ENCODE peak calls at places on chromosomes 11 and 22, in six cellular contexts. B is H9, L is neuronal stem cell, G is IMR-90, D is mesenchymal stem cell, E is H1. J is an unnamed sample. For H3K27me3, the result is how much of the 10 kb centered on the place peaks cover.

GRCh38 chr11:66359662-66360087 is 11.9 kb downstream of the SLC29A2 start:
- DNase-seq in E (no peak), G (no peak), D (no peak), B (peak), L (no peak), J (no peak)

GRCh38 chr22:46133588-46133855 is 16.8 kb upstream of the PPARA start:
- DNase-seq in B (no peak), E (no peak), D (no peak), L (no peak), G (no peak), J (no peak)

GRCh38 chr11:12285106-12285505 is 92.3 kb upstream of the PARVA start:
- DNase-seq in D (peak), B (no peak), G (peak), L (no peak), E (no peak), J (peak)

GRCh38 chr11:16511109-16511806 is 154.9 kb upstream of the SOX6 start:
- DNase-seq in G (peak), E (no peak), D (peak), B (no peak), L (no peak), J (peak)

GRCh38 chr22:30249049-30250038 is 2.8 kb upstream of the LIF start:
- DNase-seq in L (no peak), G (no peak), D (no peak), E (no peak), B (no peak), J (no peak)

GRCh38 chr11:970319-970871 is 44.7 kb downstream of the AP2A2 start:
- DNase-seq in D (no peak), G (no peak), L (no peak), E (no peak), B (no peak), J (no peak)

GRCh38 chr11:115664313-115664712 is 160.1 kb upstream of the CADM1 start:
- DNase-seq in D (no peak), G (no peak), B (no peak), E (no peak), L (no peak), J (no peak)

GRCh38 chr22:30809086-30809485 is 114.4 kb downstream of the OSBP2 start:
- DNase-seq in D (no peak), B (no peak), E (no peak), L (no peak), G (peak), J (no peak)

GRCh38 chr22:45235851-45236342 is 4.8 kb downstream of the KIAA0930 start:
- DNase-seq in D (no peak), E (no peak), L (no peak), B (no peak), G (no peak), J (no peak)

GRCh38 chr11:61297741-61298140 is 2.6 kb upstream of the VWCE start:
- DNase-seq in B (no peak), L (no peak), G (peak), D (peak), E (no peak), J (peak)

GRCh38 chr11:78395597-78395996 is 22.0 kb downstream of the GAB2 start:
- DNase-seq in D (no peak), E (no peak), G (no peak), L (no peak), B (no peak), J (no peak)

GRCh38 chr11:2250041-2250440 is 20.3 kb downstream of the ASCL2 start:
- DNase-seq in G (no peak), L (no peak), E (no peak), B (no peak), D (no peak), J (no peak)

GRCh38 chr22:41920271-41920976 is 5.5 kb upstream of the SHISA8 start:
- DNase-seq in G (no peak), L (no peak), D (no peak), E (no peak), B (no peak), J (no peak)

GRCh38 chr11:47433157-47433556 is 6.9 kb upstream of the PSMC3 start:
- DNase-seq in D (no peak), G (no peak), B (no peak), L (no peak), E (no peak), J (no peak)

GRCh38 chr11:8833568-8834275 is 77.3 kb upstream of the AKIP1 start:
- DNase-seq in B (no peak), E (no peak), L (no peak), G (peak), D (peak), J (peak)

GRCh38 chr11:67384851-67385366 is 6.9 kb upstream of the RAD9A start:
- DNase-seq in G (peak), B (no peak), D (peak), E (no peak), L (no peak), J (no peak)

GRCh38 chr11:36254739-36255138 is 34.5 kb downstream of the COMMD9 start:
- DNase-seq in D (no peak), L (no peak), B (no peak), E (no peak), G (peak), J (no peak)

GRCh38 chr11:132084433-132084832 is 714.0 kb downstream of the NTM start:
- DNase-seq in L (no peak), E (no peak), G (no peak), D (no peak), B (no peak), J (no peak)

GRCh38 chr11:36878747-36879146 is 280.7 kb upstream of the RAG2 start:
- DNase-seq in G (no peak), L (no peak), D (no peak), B (no peak), E (no peak), J (no peak)

GRCh38 chr11:75475767-75476650 is 43.0 kb upstream of the KLHL35 start:
- DNase-seq in B (no peak), D (no peak), L (no peak), G (peak), E (no peak), J (no peak)

GRCh38 chr11:120715239-120715638 is 203.7 kb downstream of the GRIK4 start:
- DNase-seq in B (no peak), L (no peak), D (no peak), E (no peak), G (no peak), J (no peak)

GRCh38 chr11:6604081-6604626 is 580 bp downstream of the ILK start:
- DNase-seq in E (no peak), L (peak), G (peak), B (peak), D (peak), J (peak)

GRCh38 chr11:111093061-111093460 is 152.5 kb upstream of the POU2AF2 start:
- DNase-seq in B (no peak), D (no peak), E (no peak), L (no peak), G (no peak), J (no peak)

GRCh38 chr11:130865772-130866114 is 50.5 kb downstream of the SNX19 start:
- DNase-seq in E (no peak), B (no peak), G (no peak), L (no peak), D (no peak), J (no peak)

GRCh38 chr22:23909258-23909898 is 15.2 kb downstream of the MIF start:
- DNase-seq in D (peak), L (no peak), G (peak), B (no peak), E (no peak), J (no peak)

GRCh38 chr22:23911318-23911980 is 17.3 kb downstream of the MIF start:
- DNase-seq in E (no peak), L (no peak), B (no peak), D (no peak), G (no peak), J (no peak)

GRCh38 chr22:23910496-23911190 is 16.5 kb downstream of the MIF start:
- DNase-seq in E (no peak), D (no peak), B (no peak), L (no peak), G (no peak), J (no peak)

GRCh38 chr22:23906641-23907040 is 12.5 kb downstream of the MIF start:
- DNase-seq in D (no peak), L (no peak), B (no peak), E (no peak), G (no peak), J (no peak)

DNA sequence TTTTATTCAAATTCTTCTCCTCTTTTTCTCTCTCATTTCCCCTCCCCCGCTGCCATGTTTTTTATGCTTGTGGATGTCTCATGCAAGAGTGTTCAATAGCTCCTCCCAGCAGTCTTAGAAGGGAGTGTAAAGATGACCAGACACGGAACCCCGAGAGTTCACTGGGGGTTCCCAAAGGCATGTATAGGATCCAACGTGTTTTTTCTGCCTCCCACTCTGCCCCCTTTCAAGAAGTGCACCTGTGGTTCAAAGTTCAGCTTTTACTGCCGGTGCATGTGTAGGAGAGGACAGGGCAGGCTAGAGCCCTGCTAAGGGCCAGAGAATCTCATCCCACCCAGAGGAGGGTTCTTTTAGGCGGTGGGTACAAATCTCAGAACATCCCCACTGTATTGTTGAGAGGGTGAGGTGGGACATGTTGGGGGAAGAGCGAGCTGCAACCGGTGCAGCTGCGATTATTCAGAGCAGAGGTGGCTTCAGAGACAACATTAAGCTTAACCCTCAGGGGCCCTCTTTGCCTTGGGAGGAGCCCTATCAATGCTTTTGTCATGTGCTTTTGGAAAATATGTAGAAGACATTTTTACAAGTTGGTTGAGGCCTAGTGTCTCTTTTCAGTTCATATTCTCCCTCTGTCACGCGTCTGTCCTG is 14.5 kb downstream of the MIF start:
- DNase-seq in G (no peak), B (no peak), D (no peak), L (no peak), E (no peak), J (no peak)
- H2AFZ ChIP-seq in G (peak), B (no peak), D (no peak), L (no peak), E (no peak), J (no peak)

GRCh38 chr22:39936523-39937145 is 23.6 kb upstream of the TMA7B start:
- DNase-seq in B (no peak), L (no peak), G (no peak), D (no peak), E (no peak), J (no peak)
- H3K27me3 ChIP-seq in B (under half), L (under half), G (half or more), D (under half), E (under half), J (under half)

GRCh38 chr11:87022738-87023137 is 15.0 kb upstream of the TMEM135 start:
- DNase-seq in E (no peak), L (no peak), B (no peak), D (no peak), G (no peak), J (no peak)
- H4K8ac ChIP-seq in E (no peak), L (no peak), B (no peak), D (no peak), G (no peak), J (no peak)

GRCh38 chr11:112166561-112166960 is 611 bp upstream of the TEX12 start:
- DNase-seq in D (no peak), B (no peak), G (no peak), E (no peak), L (no peak), J (no peak)
- H2AFZ ChIP-seq in D (no peak), B (no peak), G (no peak), E (peak), L (peak), J (no peak)

DNA sequence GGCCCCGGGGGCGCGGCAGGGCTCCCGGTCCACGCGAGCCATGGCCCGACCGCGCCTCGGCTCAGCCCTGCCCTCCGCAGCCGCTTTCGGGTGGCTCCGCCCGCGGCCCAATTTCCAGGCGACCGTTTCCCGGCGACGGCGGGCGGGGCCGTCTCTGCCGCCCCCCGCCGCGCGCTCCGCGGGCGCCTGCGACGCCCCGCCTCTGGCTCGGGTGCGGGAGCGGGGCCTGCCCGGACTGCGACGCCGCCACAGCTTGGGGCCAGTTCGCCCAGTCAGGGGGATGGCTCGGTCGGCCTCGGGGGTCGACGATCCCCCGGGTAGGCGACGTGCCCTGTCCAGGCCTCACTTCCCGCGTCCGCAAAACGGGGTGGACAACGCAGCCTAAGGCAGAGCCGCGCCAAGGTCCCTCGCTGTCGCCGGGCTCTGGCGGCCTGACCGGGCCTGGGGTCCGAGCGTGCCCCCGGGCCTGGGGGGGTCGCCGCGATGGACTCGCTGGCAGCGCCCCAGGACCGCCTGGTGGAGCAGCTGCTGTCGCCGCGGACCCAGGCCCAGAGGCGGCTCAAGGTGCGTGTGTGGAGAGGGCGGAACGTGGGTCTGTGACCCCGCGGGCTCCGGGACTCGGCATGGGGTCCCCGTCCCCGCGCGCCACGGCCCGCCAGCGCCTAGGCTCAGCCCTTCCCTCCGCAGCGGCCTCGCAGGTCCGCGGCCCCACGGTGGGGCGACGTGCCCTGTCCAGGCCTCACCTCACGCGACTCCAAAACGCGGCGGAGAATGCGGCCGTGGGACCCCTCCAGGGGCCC is 4.2 kb downstream of the SEPTIN5 start:
- DNase-seq in L (no peak), E (no peak), D (no peak), G (no peak), B (no peak), J (no peak)
- H3K27me3 ChIP-seq in L (half or more), E (half or more), D (half or more), G (under half), B (under half), J (half or more)